ENCODE peak calls at places on chromosomes 13 and 19, in six cellular contexts. T, Y, I, V, H and M are unnamed samples.

GRCh38 chr19:52028780-52029123 is 573 bp upstream of the ZNF614 start:
- DNase-seq in I (no peak), Y (no peak), T (no peak), H (no peak), V (no peak), M (no peak)

GRCh38 chr19:2056810-2057192 is 5.8 kb upstream of the MKNK2 start:
- DNase-seq in H (no peak), V (no peak), Y (no peak), T (no peak), I (no peak), M (no peak)

GRCh38 chr19:7500811-7501450 is 12.1 kb upstream of the PEX11G start:
- DNase-seq in Y (peak), I (peak), T (no peak), H (peak), V (no peak), M (peak)

GRCh38 chr13:33757713-33758112 is 60.2 kb upstream of the RFC3 start:
- DNase-seq in T (no peak), V (no peak), Y (no peak), I (no peak), H (no peak), M (no peak)

GRCh38 chr19:38993271-38993670 is 17.7 kb upstream of the FBXO17 start:
- DNase-seq in T (no peak), V (no peak), Y (no peak), H (no peak), I (no peak), M (no peak)

GRCh38 chr13:107375701-107376350 is 807.9 kb upstream of the ARGLU1 start:
- DNase-seq in I (no peak), H (no peak), Y (no peak), T (no peak), V (no peak), M (no peak)

GRCh38 chr19:55549500-55550320 is 4.4 kb upstream of the SBK3 start:
- DNase-seq in Y (no peak), I (no peak), H (no peak), V (no peak), T (no peak), M (no peak)

GRCh38 chr19:49861127-49861526 is 6.2 kb downstream of the PNKP start:
- DNase-seq in H (peak), Y (no peak), I (no peak), V (no peak), T (no peak), M (no peak)

GRCh38 chr19:43789029-43789428 is 8.3 kb upstream of the KCNN4 start:
- DNase-seq in I (no peak), T (no peak), V (no peak), H (no peak), Y (no peak), M (no peak)

GRCh38 chr19:6271251-6271650 is 8.5 kb downstream of the MLLT1 start:
- DNase-seq in H (no peak), I (no peak), V (no peak), T (no peak), Y (no peak), M (no peak)

GRCh38 chr13:49271264-49271663 is 23.5 kb downstream of the CDADC1 start:
- DNase-seq in T (no peak), Y (no peak), I (no peak), H (no peak), V (no peak), M (no peak)

GRCh38 chr13:45781553-45782326 is 69.8 kb downstream of the SIAH3 start:
- DNase-seq in I (no peak), V (no peak), H (peak), T (no peak), Y (peak), M (no peak)

GRCh38 chr19:50315773-50316448 is 13.3 kb downstream of the KCNC3 start:
- DNase-seq in H (peak), V (no peak), I (no peak), Y (no peak), T (no peak), M (no peak)

GRCh38 chr19:12994701-12995595 is at the start of gene NFIX:
- DNase-seq in H (no peak), Y (peak), I (peak), T (peak), V (no peak), M (no peak)

GRCh38 chr13:105974380-105974779 is 561.1 kb downstream of the EFNB2 start:
- DNase-seq in V (no peak), H (no peak), Y (no peak), I (no peak), T (no peak), M (no peak)

GRCh38 chr13:23797276-23797903 is 91.8 kb downstream of the MIPEP start:
- DNase-seq in I (no peak), Y (no peak), T (no peak), V (no peak), H (no peak), M (no peak)

GRCh38 chr19:5857203-5858081 is 6.2 kb upstream of the FUT3 start:
- DNase-seq in I (no peak), Y (no peak), H (no peak), V (no peak), T (no peak), M (no peak)

GRCh38 chr13:29664591-29664990 is 69.1 kb upstream of the SLC7A1 start:
- DNase-seq in T (no peak), I (no peak), Y (no peak), V (no peak), H (no peak), M (no peak)

GRCh38 chr13:46113596-46113995 is 8.8 kb upstream of the CPB2 start:
- DNase-seq in V (no peak), H (no peak), I (no peak), T (no peak), Y (no peak), M (no peak)

GRCh38 chr13:48194392-48194754 is 38.6 kb upstream of the ITM2B start:
- DNase-seq in H (no peak), I (no peak), Y (no peak), V (no peak), T (no peak), M (no peak)

GRCh38 chr19:16588089-16588823 is 16.0 kb upstream of the SLC35E1 start:
- DNase-seq in V (no peak), I (peak), H (peak), Y (no peak), T (peak), M (peak)

GRCh38 chr19:33622809-33623511 is 1.2 kb downstream of the CHST8 start:
- DNase-seq in Y (no peak), T (no peak), H (no peak), V (no peak), I (no peak), M (no peak)

GRCh38 chr19:54464624-54465266 is 1.2 kb upstream of the LENG9 start:
- DNase-seq in V (peak), I (peak), T (peak), H (peak), Y (no peak), M (peak)

GRCh38 chr19:51794865-51795490 is at the start of gene FPR3:
- DNase-seq in V (no peak), H (no peak), T (no peak), I (no peak), Y (no peak), M (no peak)

GRCh38 chr19:48613852-48614435 is 932 bp downstream of the FAM83E start:
- DNase-seq in Y (no peak), I (no peak), H (no peak), V (no peak), T (no peak), M (no peak)

GRCh38 chr19:51689751-51690358 is 3.3 kb upstream of the SPACA6 start:
- DNase-seq in T (no peak), H (no peak), Y (peak), V (no peak), I (no peak), M (no peak)

GRCh38 chr13:33207616-33207964 is 78.0 kb downstream of the STARD13 start:
- DNase-seq in T (no peak), H (no peak), V (no peak), I (no peak), Y (no peak), M (no peak)

GRCh38 chr19:1860821-1861598 is 2.4 kb downstream of the KLF16 start:
- DNase-seq in V (no peak), T (no peak), H (no peak), Y (no peak), I (no peak), M (no peak)